ENCODE peak calls at places on chromosomes 2 and 18, in six cellular contexts. One of them, this sample, is unnamed.

GRCh38 chr18:63999871-64000270 is 30.0 kb downstream of the SERPINB8 start:
- DNase-seq in GM23338: no peak
- DNase-seq in AG10803: no peak
- DNase-seq in psoas muscle: no peak
- DNase-seq in stimulated activated CD4-positive, alpha-beta T cell treated with anti-CD3 and anti-CD28 coated beads, Interleukin-4, amount 100 ng/mL, for 4 hours: no peak
- DNase-seq in A172: no peak
- DNase-seq in this sample: no peak

GRCh38 chr2:143730155-143730949 is 601.1 kb downstream of the ARHGAP15 start:
- DNase-seq in GM23338: no peak
- DNase-seq in AG10803: peak
- DNase-seq in psoas muscle: no peak
- DNase-seq in stimulated activated CD4-positive, alpha-beta T cell treated with anti-CD3 and anti-CD28 coated beads, Interleukin-4, amount 100 ng/mL, for 4 hours: no peak
- DNase-seq in A172: peak
- DNase-seq in this sample: peak

GRCh38 chr18:55343396-55344073 is 244.5 kb downstream of the TCF4 start:
- DNase-seq in GM23338: peak
- DNase-seq in AG10803: peak
- DNase-seq in psoas muscle: no peak
- DNase-seq in stimulated activated CD4-positive, alpha-beta T cell treated with anti-CD3 and anti-CD28 coated beads, Interleukin-4, amount 100 ng/mL, for 4 hours: no peak
- DNase-seq in A172: no peak
- DNase-seq in this sample: no peak

GRCh38 chr2:134452042-134452733 is 198.3 kb downstream of the MGAT5 start:
- DNase-seq in GM23338: no peak
- DNase-seq in AG10803: no peak
- DNase-seq in psoas muscle: no peak
- DNase-seq in stimulated activated CD4-positive, alpha-beta T cell treated with anti-CD3 and anti-CD28 coated beads, Interleukin-4, amount 100 ng/mL, for 4 hours: no peak
- DNase-seq in A172: no peak
- DNase-seq in this sample: no peak

GRCh38 chr2:171479154-171479814 is 43.0 kb upstream of the CYBRD1 start:
- DNase-seq in GM23338: no peak
- DNase-seq in AG10803: no peak
- DNase-seq in psoas muscle: no peak
- DNase-seq in stimulated activated CD4-positive, alpha-beta T cell treated with anti-CD3 and anti-CD28 coated beads, Interleukin-4, amount 100 ng/mL, for 4 hours: no peak
- DNase-seq in A172: peak
- DNase-seq in this sample: no peak

GRCh38 chr2:202612145-202612544 is 22.6 kb upstream of the FAM117B start:
- DNase-seq in GM23338: no peak
- DNase-seq in AG10803: no peak
- DNase-seq in psoas muscle: no peak
- DNase-seq in stimulated activated CD4-positive, alpha-beta T cell treated with anti-CD3 and anti-CD28 coated beads, Interleukin-4, amount 100 ng/mL, for 4 hours: no peak
- DNase-seq in A172: no peak
- DNase-seq in this sample: no peak

GRCh38 chr2:181886192-181886591 is 5.3 kb upstream of the ITPRID2 start:
- DNase-seq in GM23338: no peak
- DNase-seq in AG10803: no peak
- DNase-seq in psoas muscle: no peak
- DNase-seq in stimulated activated CD4-positive, alpha-beta T cell treated with anti-CD3 and anti-CD28 coated beads, Interleukin-4, amount 100 ng/mL, for 4 hours: no peak
- DNase-seq in A172: no peak
- DNase-seq in this sample: no peak

GRCh38 chr2:1865716-1866234 is 121.5 kb upstream of the PXDN start:
- DNase-seq in GM23338: no peak
- DNase-seq in AG10803: no peak
- DNase-seq in psoas muscle: no peak
- DNase-seq in stimulated activated CD4-positive, alpha-beta T cell treated with anti-CD3 and anti-CD28 coated beads, Interleukin-4, amount 100 ng/mL, for 4 hours: no peak
- DNase-seq in A172: no peak
- DNase-seq in this sample: no peak

GRCh38 chr2:149661844-149662243 is 74.3 kb upstream of the MMADHC start:
- DNase-seq in GM23338: peak
- DNase-seq in AG10803: peak
- DNase-seq in psoas muscle: no peak
- DNase-seq in stimulated activated CD4-positive, alpha-beta T cell treated with anti-CD3 and anti-CD28 coated beads, Interleukin-4, amount 100 ng/mL, for 4 hours: no peak
- DNase-seq in A172: peak
- DNase-seq in this sample: no peak

GRCh38 chr2:208608436-208608835 is 201.8 kb downstream of the PTH2R start:
- DNase-seq in GM23338: no peak
- DNase-seq in AG10803: no peak
- DNase-seq in psoas muscle: no peak
- DNase-seq in stimulated activated CD4-positive, alpha-beta T cell treated with anti-CD3 and anti-CD28 coated beads, Interleukin-4, amount 100 ng/mL, for 4 hours: no peak
- DNase-seq in A172: no peak
- DNase-seq in this sample: no peak

GRCh38 chr2:119286661-119287060 is 63.0 kb downstream of the STEAP3 start:
- DNase-seq in GM23338: no peak
- DNase-seq in AG10803: no peak
- DNase-seq in psoas muscle: no peak
- DNase-seq in stimulated activated CD4-positive, alpha-beta T cell treated with anti-CD3 and anti-CD28 coated beads, Interleukin-4, amount 100 ng/mL, for 4 hours: no peak
- DNase-seq in A172: no peak
- DNase-seq in this sample: no peak

GRCh38 chr2:144449028-144449406 is 70.9 kb downstream of the ZEB2 start:
- DNase-seq in GM23338: peak
- DNase-seq in AG10803: peak
- DNase-seq in psoas muscle: no peak
- DNase-seq in stimulated activated CD4-positive, alpha-beta T cell treated with anti-CD3 and anti-CD28 coated beads, Interleukin-4, amount 100 ng/mL, for 4 hours: no peak
- DNase-seq in A172: no peak
- DNase-seq in this sample: no peak

GRCh38 chr2:190062053-190062452 is 476 bp downstream of the MSTN start:
- DNase-seq in GM23338: no peak
- DNase-seq in AG10803: peak
- DNase-seq in psoas muscle: no peak
- DNase-seq in stimulated activated CD4-positive, alpha-beta T cell treated with anti-CD3 and anti-CD28 coated beads, Interleukin-4, amount 100 ng/mL, for 4 hours: no peak
- DNase-seq in A172: no peak
- DNase-seq in this sample: no peak

GRCh38 chr2:240595381-240596079 is 9.0 kb downstream of the CAPN10 start:
- DNase-seq in GM23338: peak
- DNase-seq in AG10803: no peak
- DNase-seq in psoas muscle: peak
- DNase-seq in stimulated activated CD4-positive, alpha-beta T cell treated with anti-CD3 and anti-CD28 coated beads, Interleukin-4, amount 100 ng/mL, for 4 hours: no peak
- DNase-seq in A172: no peak
- DNase-seq in this sample: peak

GRCh38 chr2:201707142-201707541 is 8.7 kb upstream of the MPP4 start:
- DNase-seq in GM23338: no peak
- DNase-seq in AG10803: no peak
- DNase-seq in psoas muscle: no peak
- DNase-seq in stimulated activated CD4-positive, alpha-beta T cell treated with anti-CD3 and anti-CD28 coated beads, Interleukin-4, amount 100 ng/mL, for 4 hours: no peak
- DNase-seq in A172: no peak
- DNase-seq in this sample: no peak

GRCh38 chr2:46096272-46096671 is 200.9 kb upstream of the EPAS1 start:
- DNase-seq in GM23338: no peak
- DNase-seq in AG10803: no peak
- DNase-seq in psoas muscle: no peak
- DNase-seq in stimulated activated CD4-positive, alpha-beta T cell treated with anti-CD3 and anti-CD28 coated beads, Interleukin-4, amount 100 ng/mL, for 4 hours: no peak
- DNase-seq in A172: no peak
- DNase-seq in this sample: no peak

GRCh38 chr2:32061973-32062861 is 1.1 kb upstream of the SPAST start:
- DNase-seq in GM23338: peak
- DNase-seq in AG10803: peak
- DNase-seq in psoas muscle: peak
- DNase-seq in stimulated activated CD4-positive, alpha-beta T cell treated with anti-CD3 and anti-CD28 coated beads, Interleukin-4, amount 100 ng/mL, for 4 hours: no peak
- DNase-seq in A172: peak
- DNase-seq in this sample: no peak

GRCh38 chr18:71304856-71305255 is 1016.0 kb downstream of the SOCS6 start:
- DNase-seq in GM23338: no peak
- DNase-seq in AG10803: no peak
- DNase-seq in psoas muscle: no peak
- DNase-seq in stimulated activated CD4-positive, alpha-beta T cell treated with anti-CD3 and anti-CD28 coated beads, Interleukin-4, amount 100 ng/mL, for 4 hours: no peak
- DNase-seq in A172: no peak
- DNase-seq in this sample: no peak

GRCh38 chr2:86584164-86584913 is 21.1 kb upstream of the CHMP3 start:
- DNase-seq in GM23338: no peak
- DNase-seq in AG10803: no peak
- DNase-seq in psoas muscle: no peak
- DNase-seq in stimulated activated CD4-positive, alpha-beta T cell treated with anti-CD3 and anti-CD28 coated beads, Interleukin-4, amount 100 ng/mL, for 4 hours: no peak
- DNase-seq in A172: peak
- DNase-seq in this sample: no peak

GRCh38 chr2:107002735-107003134 is 116.8 kb upstream of the ST6GAL2 start:
- DNase-seq in GM23338: no peak
- DNase-seq in AG10803: no peak
- DNase-seq in psoas muscle: no peak
- DNase-seq in stimulated activated CD4-positive, alpha-beta T cell treated with anti-CD3 and anti-CD28 coated beads, Interleukin-4, amount 100 ng/mL, for 4 hours: no peak
- DNase-seq in A172: no peak
- DNase-seq in this sample: no peak

GRCh38 chr2:12827721-12828120 is 111.0 kb downstream of the TRIB2 start:
- DNase-seq in GM23338: no peak
- DNase-seq in AG10803: no peak
- DNase-seq in psoas muscle: no peak
- DNase-seq in stimulated activated CD4-positive, alpha-beta T cell treated with anti-CD3 and anti-CD28 coated beads, Interleukin-4, amount 100 ng/mL, for 4 hours: no peak
- DNase-seq in A172: no peak
- DNase-seq in this sample: no peak

GRCh38 chr2:127086800-127087737 is 19.9 kb downstream of the BIN1 start:
- DNase-seq in GM23338: peak
- DNase-seq in AG10803: peak
- DNase-seq in psoas muscle: peak
- DNase-seq in stimulated activated CD4-positive, alpha-beta T cell treated with anti-CD3 and anti-CD28 coated beads, Interleukin-4, amount 100 ng/mL, for 4 hours: no peak
- DNase-seq in A172: peak
- DNase-seq in this sample: no peak

GRCh38 chr18:47749195-47749973 is 181.1 kb downstream of the SMAD2 start:
- DNase-seq in GM23338: peak
- DNase-seq in AG10803: peak
- DNase-seq in psoas muscle: peak
- DNase-seq in stimulated activated CD4-positive, alpha-beta T cell treated with anti-CD3 and anti-CD28 coated beads, Interleukin-4, amount 100 ng/mL, for 4 hours: peak
- DNase-seq in A172: peak
- DNase-seq in this sample: peak

GRCh38 chr2:75065402-75066008 is 107.1 kb downstream of the POLE4 start:
- DNase-seq in GM23338: no peak
- DNase-seq in AG10803: peak
- DNase-seq in psoas muscle: no peak
- DNase-seq in stimulated activated CD4-positive, alpha-beta T cell treated with anti-CD3 and anti-CD28 coated beads, Interleukin-4, amount 100 ng/mL, for 4 hours: no peak
- DNase-seq in A172: peak
- DNase-seq in this sample: no peak

This sample was measured in stimulated activated naive CD8-positive, alpha-beta T cell treated with anti-CD3 and anti-CD28 coated beads, Interleukin-15, amount 100 ng/mL, for 72 hours.